ENCODE peak calls at places on chromosomes 3 and 15, in nine cellular contexts. One of them, this sample, is unnamed.

GRCh38 chr15:27679621-27680521 is 419.2 kb downstream of the OCA2 start:
- DNase-seq in GM12891: no peak
- DNase-seq in lower leg skin: no peak
- DNase-seq in A549: no peak
- DNase-seq in Peyer's patch: no peak
- DNase-seq in stomach: no peak
- DNase-seq in heart left ventricle: no peak
- DNase-seq in H54: no peak
- DNase-seq in NB4: no peak
- DNase-seq in this sample: no peak

GRCh38 chr15:82298032-82298431 is 35.4 kb downstream of the SAXO2 start:
- DNase-seq in GM12891: no peak
- DNase-seq in lower leg skin: no peak
- DNase-seq in A549: no peak
- DNase-seq in Peyer's patch: no peak
- DNase-seq in stomach: no peak
- DNase-seq in heart left ventricle: no peak
- DNase-seq in H54: no peak
- DNase-seq in NB4: no peak
- DNase-seq in this sample: no peak

GRCh38 chr15:61091229-61091628 is 137.9 kb downstream of the RORA start:
- DNase-seq in GM12891: no peak
- DNase-seq in lower leg skin: no peak
- DNase-seq in A549: no peak
- DNase-seq in Peyer's patch: no peak
- DNase-seq in stomach: no peak
- DNase-seq in heart left ventricle: no peak
- DNase-seq in H54: no peak
- DNase-seq in NB4: no peak
- DNase-seq in this sample: no peak

GRCh38 chr15:27587810-27588209 is 511.3 kb downstream of the OCA2 start:
- DNase-seq in GM12891: no peak
- DNase-seq in lower leg skin: no peak
- DNase-seq in A549: no peak
- DNase-seq in Peyer's patch: no peak
- DNase-seq in stomach: no peak
- DNase-seq in heart left ventricle: no peak
- DNase-seq in H54: no peak
- DNase-seq in NB4: peak; percentile 9
- DNase-seq in this sample: no peak

GRCh38 chr15:25106209-25106608 is 151.4 kb downstream of the SNRPN start:
- DNase-seq in GM12891: no peak
- DNase-seq in lower leg skin: no peak
- DNase-seq in A549: no peak
- DNase-seq in Peyer's patch: no peak
- DNase-seq in stomach: no peak
- DNase-seq in heart left ventricle: no peak
- DNase-seq in H54: no peak
- DNase-seq in NB4: no peak
- DNase-seq in this sample: no peak

GRCh38 chr15:69253156-69253555 is 45.6 kb upstream of the PAQR5 start:
- DNase-seq in GM12891: no peak
- DNase-seq in lower leg skin: no peak
- DNase-seq in A549: peak; percentile 48
- DNase-seq in Peyer's patch: no peak
- DNase-seq in stomach: no peak
- DNase-seq in heart left ventricle: peak; percentile 48
- DNase-seq in H54: peak; percentile 23
- DNase-seq in NB4: no peak
- DNase-seq in this sample: no peak

GRCh38 chr15:50128266-50128665 is 9.2 kb upstream of the ATP8B4 start:
- DNase-seq in GM12891: no peak
- DNase-seq in lower leg skin: peak; percentile 73
- DNase-seq in A549: peak; percentile 52
- DNase-seq in Peyer's patch: no peak
- DNase-seq in stomach: peak; percentile 56
- DNase-seq in heart left ventricle: peak; percentile 64
- DNase-seq in H54: no peak
- DNase-seq in NB4: peak; percentile 83
- DNase-seq in this sample: peak; percentile 85

GRCh38 chr15:33494306-33494705 is 183.5 kb downstream of the RYR3 start:
- DNase-seq in GM12891: no peak
- DNase-seq in lower leg skin: no peak
- DNase-seq in A549: no peak
- DNase-seq in Peyer's patch: no peak
- DNase-seq in stomach: no peak
- DNase-seq in heart left ventricle: no peak
- DNase-seq in H54: no peak
- DNase-seq in NB4: no peak
- DNase-seq in this sample: no peak

GRCh38 chr3:195908439-195909293 is at the start of gene TNK2:
- DNase-seq in GM12891: no peak
- DNase-seq in lower leg skin: no peak
- DNase-seq in A549: no peak
- DNase-seq in Peyer's patch: peak; percentile 48
- DNase-seq in stomach: peak; percentile 47
- DNase-seq in heart left ventricle: no peak
- DNase-seq in H54: peak; percentile 55
- DNase-seq in NB4: peak; percentile 56
- DNase-seq in this sample: peak; percentile 72

GRCh38 chr3:36653095-36653494 is 111.3 kb downstream of the DCLK3 start:
- DNase-seq in GM12891: no peak
- DNase-seq in lower leg skin: no peak
- DNase-seq in A549: peak; percentile 19
- DNase-seq in Peyer's patch: no peak
- DNase-seq in stomach: no peak
- DNase-seq in heart left ventricle: no peak
- DNase-seq in H54: no peak
- DNase-seq in NB4: no peak
- DNase-seq in this sample: no peak

GRCh38 chr15:39113741-39114140 is 467.1 kb upstream of the THBS1 start:
- DNase-seq in GM12891: no peak
- DNase-seq in lower leg skin: no peak
- DNase-seq in A549: no peak
- DNase-seq in Peyer's patch: no peak
- DNase-seq in stomach: no peak
- DNase-seq in heart left ventricle: no peak
- DNase-seq in H54: no peak
- DNase-seq in NB4: no peak
- DNase-seq in this sample: no peak

GRCh38 chr15:74424901-74425528 is 8.7 kb downstream of the SEMA7A start:
- DNase-seq in GM12891: no peak
- DNase-seq in lower leg skin: no peak
- DNase-seq in A549: no peak
- DNase-seq in Peyer's patch: no peak
- DNase-seq in stomach: no peak
- DNase-seq in heart left ventricle: no peak
- DNase-seq in H54: no peak
- DNase-seq in NB4: no peak
- DNase-seq in this sample: no peak

GRCh38 chr3:126295407-126295939 is 61.7 kb downstream of the KLF15 start:
- DNase-seq in GM12891: no peak
- DNase-seq in lower leg skin: no peak
- DNase-seq in A549: no peak
- DNase-seq in Peyer's patch: no peak
- DNase-seq in stomach: no peak
- DNase-seq in heart left ventricle: no peak
- DNase-seq in H54: no peak
- DNase-seq in NB4: no peak
- DNase-seq in this sample: peak; percentile 41

GRCh38 chr15:74497584-74497983 is 36.6 kb upstream of the UBL7 start:
- DNase-seq in GM12891: no peak
- DNase-seq in lower leg skin: no peak
- DNase-seq in A549: no peak
- DNase-seq in Peyer's patch: no peak
- DNase-seq in stomach: no peak
- DNase-seq in heart left ventricle: no peak
- DNase-seq in H54: no peak
- DNase-seq in NB4: peak; percentile 19
- DNase-seq in this sample: no peak

GRCh38 chr15:68552344-68552743 is 26.4 kb upstream of the CORO2B start:
- DNase-seq in GM12891: no peak
- DNase-seq in lower leg skin: peak; percentile 5
- DNase-seq in A549: no peak
- DNase-seq in Peyer's patch: no peak
- DNase-seq in stomach: no peak
- DNase-seq in heart left ventricle: no peak
- DNase-seq in H54: no peak
- DNase-seq in NB4: no peak
- DNase-seq in this sample: no peak

GRCh38 chr15:101105059-101105851 is 146.6 kb downstream of the CHSY1 start:
- DNase-seq in GM12891: no peak
- DNase-seq in lower leg skin: no peak
- DNase-seq in A549: no peak
- DNase-seq in Peyer's patch: no peak
- DNase-seq in stomach: no peak
- DNase-seq in heart left ventricle: peak; percentile 59
- DNase-seq in H54: no peak
- DNase-seq in NB4: peak; percentile 58
- DNase-seq in this sample: no peak
- TF ChIP-seq POLR2A in GM12891: no peak
- TF ChIP-seq POLR2A in lower leg skin: no peak
- TF ChIP-seq POLR2A in A549: no peak
- TF ChIP-seq POLR2A in Peyer's patch: no peak
- TF ChIP-seq POLR2A in stomach: no peak
- TF ChIP-seq POLR2A in heart left ventricle: no peak
- TF ChIP-seq POLR2A in H54: no peak
- TF ChIP-seq POLR2A in NB4: no peak
- TF ChIP-seq POLR2A in this sample: no peak

GRCh38 chr3:135895734-135896121 is 69.8 kb upstream of the PPP2R3A start:
- DNase-seq in GM12891: no peak
- DNase-seq in lower leg skin: no peak
- DNase-seq in A549: no peak
- DNase-seq in Peyer's patch: no peak
- DNase-seq in stomach: no peak
- DNase-seq in heart left ventricle: no peak
- DNase-seq in H54: no peak
- DNase-seq in NB4: no peak
- DNase-seq in this sample: no peak

GRCh38 chr3:135889417-135889816 is 76.1 kb upstream of the PPP2R3A start:
- DNase-seq in GM12891: no peak
- DNase-seq in lower leg skin: no peak
- DNase-seq in A549: no peak
- DNase-seq in Peyer's patch: no peak
- DNase-seq in stomach: no peak
- DNase-seq in heart left ventricle: no peak
- DNase-seq in H54: no peak
- DNase-seq in NB4: no peak
- DNase-seq in this sample: no peak

GRCh38 chr3:135887220-135887619 is 78.3 kb upstream of the PPP2R3A start:
- DNase-seq in GM12891: no peak
- DNase-seq in lower leg skin: no peak
- DNase-seq in A549: no peak
- DNase-seq in Peyer's patch: no peak
- DNase-seq in stomach: no peak
- DNase-seq in heart left ventricle: no peak
- DNase-seq in H54: peak; percentile 40
- DNase-seq in NB4: no peak
- DNase-seq in this sample: no peak

GRCh38 chr3:135895106-135895733 is 70.3 kb upstream of the PPP2R3A start:
- DNase-seq in GM12891: peak; percentile 6
- DNase-seq in lower leg skin: peak; percentile 52
- DNase-seq in A549: peak; percentile 71
- DNase-seq in Peyer's patch: peak; percentile 27
- DNase-seq in stomach: peak; percentile 76
- DNase-seq in heart left ventricle: peak; percentile 63
- DNase-seq in H54: peak; percentile 16
- DNase-seq in NB4: peak; percentile 73
- DNase-seq in this sample: peak; percentile 63

GRCh38 chr3:135891121-135891520 is 74.4 kb upstream of the PPP2R3A start:
- DNase-seq in GM12891: no peak
- DNase-seq in lower leg skin: no peak
- DNase-seq in A549: no peak
- DNase-seq in Peyer's patch: no peak
- DNase-seq in stomach: no peak
- DNase-seq in heart left ventricle: no peak
- DNase-seq in H54: no peak
- DNase-seq in NB4: peak; percentile 9
- DNase-seq in this sample: no peak
- TF ChIP-seq POLR2A in GM12891: no peak
- TF ChIP-seq POLR2A in lower leg skin: no peak
- TF ChIP-seq POLR2A in A549: no peak
- TF ChIP-seq POLR2A in Peyer's patch: no peak
- TF ChIP-seq POLR2A in stomach: no peak
- TF ChIP-seq POLR2A in heart left ventricle: no peak
- TF ChIP-seq POLR2A in H54: no peak
- TF ChIP-seq POLR2A in NB4: no peak
- TF ChIP-seq POLR2A in this sample: no peak

GRCh38 chr3:31659246-31659645 is 126.5 kb downstream of the STT3B start:
- DNase-seq in GM12891: no peak
- DNase-seq in lower leg skin: no peak
- DNase-seq in A549: no peak
- DNase-seq in Peyer's patch: no peak
- DNase-seq in stomach: no peak
- DNase-seq in heart left ventricle: no peak
- DNase-seq in H54: no peak
- DNase-seq in NB4: no peak
- DNase-seq in this sample: no peak

GRCh38 chr3:31653464-31653863 is 120.7 kb downstream of the STT3B start:
- DNase-seq in GM12891: no peak
- DNase-seq in lower leg skin: no peak
- DNase-seq in A549: no peak
- DNase-seq in Peyer's patch: no peak
- DNase-seq in stomach: no peak
- DNase-seq in heart left ventricle: no peak
- DNase-seq in H54: no peak
- DNase-seq in NB4: no peak
- DNase-seq in this sample: no peak

GRCh38 chr3:31652296-31652695 is 119.6 kb downstream of the STT3B start:
- DNase-seq in GM12891: no peak
- DNase-seq in lower leg skin: no peak
- DNase-seq in A549: no peak
- DNase-seq in Peyer's patch: no peak
- DNase-seq in stomach: no peak
- DNase-seq in heart left ventricle: no peak
- DNase-seq in H54: no peak
- DNase-seq in NB4: no peak
- DNase-seq in this sample: no peak

DNA sequence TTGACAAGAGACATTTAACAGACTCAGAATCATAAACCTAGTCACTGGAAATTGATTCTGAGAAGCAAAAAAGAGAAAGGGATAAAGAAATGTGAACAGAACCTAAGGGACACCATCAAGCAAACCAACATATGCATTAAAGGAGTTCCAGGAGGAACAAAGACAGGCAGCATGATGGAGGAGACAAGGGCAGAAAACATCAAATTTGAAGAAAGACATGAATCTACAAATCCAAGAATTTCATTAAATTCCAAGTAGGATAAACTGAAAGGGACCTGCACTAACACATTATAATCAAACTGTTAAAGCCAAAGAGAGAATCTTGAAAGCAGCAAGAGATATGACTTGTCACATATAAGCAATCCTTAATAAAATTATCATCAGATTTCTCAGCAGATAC is 122.3 kb downstream of the STT3B start:
- DNase-seq in GM12891: no peak
- DNase-seq in lower leg skin: no peak
- DNase-seq in A549: no peak
- DNase-seq in Peyer's patch: no peak
- DNase-seq in stomach: no peak
- DNase-seq in heart left ventricle: no peak
- DNase-seq in H54: no peak
- DNase-seq in NB4: no peak
- DNase-seq in this sample: no peak
- TF ChIP-seq POLR2A in GM12891: no peak
- TF ChIP-seq POLR2A in lower leg skin: no peak
- TF ChIP-seq POLR2A in A549: no peak
- TF ChIP-seq POLR2A in Peyer's patch: no peak
- TF ChIP-seq POLR2A in stomach: no peak
- TF ChIP-seq POLR2A in heart left ventricle: no peak
- TF ChIP-seq POLR2A in H54: no peak
- TF ChIP-seq POLR2A in NB4: no peak
- TF ChIP-seq POLR2A in this sample: no peak

GRCh38 chr15:77543159-77543882 is 89.4 kb downstream of the LINGO1 start:
- DNase-seq in GM12891: peak; percentile 89
- DNase-seq in lower leg skin: peak; percentile 74
- DNase-seq in A549: peak; percentile 89
- DNase-seq in Peyer's patch: peak; percentile 74
- DNase-seq in stomach: peak; percentile 90
- DNase-seq in heart left ventricle: peak; percentile 87
- DNase-seq in H54: peak; percentile 83
- DNase-seq in NB4: peak; percentile 78
- DNase-seq in this sample: peak; percentile 93
- TF ChIP-seq POLR2A in GM12891: no peak
- TF ChIP-seq POLR2A in lower leg skin: no peak
- TF ChIP-seq POLR2A in A549: peak; percentile 83
- TF ChIP-seq POLR2A in Peyer's patch: no peak
- TF ChIP-seq POLR2A in stomach: no peak
- TF ChIP-seq POLR2A in heart left ventricle: peak; percentile 26
- TF ChIP-seq POLR2A in H54: peak; percentile 40
- TF ChIP-seq POLR2A in NB4: peak; percentile 43
- TF ChIP-seq POLR2A in this sample: no peak